ENCODE peak calls at places on chromosome 1, in eight cellular contexts. F, L, Q, G, U, H, T and I are unnamed samples.

GRCh38 chr1:6248161-6248776 is 4.3 kb downstream of the HES3 start:
- DNase-seq in F (no peak), L (no peak), Q (no peak), G (no peak), U (no peak), H (no peak), T (no peak), I (no peak)

GRCh38 chr1:24683713-24684162 is 40.6 kb downstream of the SRRM1 start:
- DNase-seq in F (peak), L (peak), Q (no peak), G (no peak), U (no peak), H (no peak), T (no peak), I (no peak)

GRCh38 chr1:59438058-59438560 is 141.2 kb downstream of the FGGY start:
- DNase-seq in F (no peak), L (no peak), Q (no peak), G (no peak), U (no peak), H (no peak), T (no peak), I (no peak)

GRCh38 chr1:207993477-207994445 is 82.8 kb upstream of the CD34 start:
- DNase-seq in F (peak), L (no peak), Q (no peak), G (peak), U (no peak), H (peak), T (no peak), I (no peak)

GRCh38 chr1:225765982-225766674 is 11.5 kb upstream of the SRP9 start:
- DNase-seq in F (no peak), L (no peak), Q (no peak), G (no peak), U (no peak), H (no peak), T (no peak), I (no peak)

GRCh38 chr1:91872560-91873081 is 13.3 kb downstream of the TGFBR3 start:
- DNase-seq in F (no peak), L (no peak), Q (no peak), G (no peak), U (no peak), H (peak), T (no peak), I (no peak)

GRCh38 chr1:234604726-234605492 is 5.1 kb downstream of the IRF2BP2 start:
- DNase-seq in F (peak), L (no peak), Q (no peak), G (no peak), U (no peak), H (no peak), T (peak), I (no peak)

GRCh38 chr1:176033879-176034278 is 173.2 kb downstream of the COP1 start:
- DNase-seq in F (peak), L (peak), Q (no peak), G (no peak), U (no peak), H (no peak), T (no peak), I (no peak)

GRCh38 chr1:93842750-93843500 is 36.1 kb downstream of the DNTTIP2 start:
- DNase-seq in F (peak), L (no peak), Q (no peak), G (no peak), U (no peak), H (no peak), T (no peak), I (no peak)

GRCh38 chr1:83900530-83900929 is 98.4 kb downstream of the TTLL7 start:
- DNase-seq in F (peak), L (peak), Q (no peak), G (no peak), U (no peak), H (no peak), T (no peak), I (no peak)

GRCh38 chr1:211529453-211529852 is 37.5 kb upstream of the RD3 start:
- DNase-seq in F (no peak), L (no peak), Q (no peak), G (no peak), U (no peak), H (no peak), T (no peak), I (no peak)

GRCh38 chr1:175673236-175674150 is 69.9 kb downstream of the TNR start:
- DNase-seq in F (peak), L (no peak), Q (no peak), G (no peak), U (peak), H (no peak), T (no peak), I (no peak)

GRCh38 chr1:76998582-76999189 is 131.4 kb downstream of the ST6GALNAC5 start:
- DNase-seq in F (peak), L (peak), Q (no peak), G (no peak), U (no peak), H (no peak), T (no peak), I (no peak)

GRCh38 chr1:192797143-192797542 is 11.7 kb upstream of the RGS2 start:
- DNase-seq in F (no peak), L (no peak), Q (no peak), G (no peak), U (no peak), H (no peak), T (no peak), I (no peak)